ENCODE peak calls at places on chromosomes 4 and X, in nine cellular contexts. Z is HCT116; T is NCI-H446; K is LHCN-M2; P is activated CD8-positive, alpha-beta memory T cell treated with anti-CD3 and anti-CD28 coated beads for 1 hour; F is stomach; H is upper lobe of right lung; B is T47D; X is BJ. N is an unnamed sample.

GRCh38 chr4:82913305-82913704 is 12.8 kb downstream of the THAP9 start:
- DNase-seq in Z (no peak), T (no peak), K (no peak), P (no peak), F (no peak), H (no peak), B (no peak), X (no peak), N (no peak)

GRCh38 chr4:62014982-62015739 is 815.0 kb downstream of the ADGRL3 start:
- DNase-seq in Z (no peak), T (no peak), K (no peak), P (no peak), F (no peak), H (no peak), B (no peak), X (no peak), N (no peak)

GRCh38 chr4:88999392-88999791 is 57.6 kb downstream of the FAM13A start:
- DNase-seq in Z (no peak), T (no peak), K (no peak), P (no peak), F (no peak), H (no peak), B (no peak), X (no peak), N (no peak)

GRCh38 chr4:166091146-166091545 is 218.1 kb downstream of the TLL1 start:
- DNase-seq in Z (no peak), T (no peak), K (no peak), P (no peak), F (no peak), H (no peak), B (no peak), X (no peak), N (no peak)

GRCh38 chr4:21765810-21766407 is 182.7 kb downstream of the KCNIP4 start:
- DNase-seq in Z (peak), T (no peak), K (peak), P (no peak), F (peak), H (no peak), B (peak), X (no peak), N (no peak)

GRCh38 chrX:36897690-36898089 is 110.5 kb upstream of the FAM47C start:
- DNase-seq in Z (no peak), T (no peak), K (no peak), P (no peak), F (no peak), H (no peak), B (no peak), X (no peak), N (no peak)

GRCh38 chr4:40576651-40577480 is 52.8 kb downstream of the RBM47 start:
- DNase-seq in Z (peak), T (no peak), K (peak), P (no peak), F (peak), H (peak), B (peak), X (peak), N (no peak)

GRCh38 chr4:106450249-106450648 is 81.7 kb upstream of the GIMD1 start:
- DNase-seq in Z (no peak), T (no peak), K (no peak), P (no peak), F (no peak), H (no peak), B (no peak), X (no peak), N (no peak)

GRCh38 chrX:146278381-146278780 is 460.8 kb downstream of the SLITRK2 start:
- DNase-seq in Z (no peak), T (no peak), K (no peak), P (no peak), F (no peak), H (no peak), B (no peak), X (no peak), N (no peak)

GRCh38 chrX:123189318-123189717 is 5.2 kb downstream of the GRIA3 start:
- DNase-seq in Z (no peak), T (no peak), K (no peak), P (no peak), F (no peak), H (no peak), B (no peak), X (no peak), N (no peak)

GRCh38 chr4:125727931-125728330 is 413.2 kb downstream of the FAT4 start:
- DNase-seq in Z (no peak), T (no peak), K (no peak), P (no peak), F (no peak), H (no peak), B (no peak), X (no peak), N (no peak)

GRCh38 chr4:36064147-36064546 is 180.2 kb downstream of the ARAP2 start:
- DNase-seq in Z (no peak), T (no peak), K (no peak), P (no peak), F (no peak), H (no peak), B (no peak), X (no peak), N (no peak)

GRCh38 chr4:101806914-101807313 is 16.4 kb downstream of the BANK1 start:
- DNase-seq in Z (no peak), T (peak), K (peak), P (no peak), F (no peak), H (no peak), B (no peak), X (no peak), N (no peak)

GRCh38 chrX:24242649-24243556 is 71.0 kb downstream of the SUPT20HL2 start:
- DNase-seq in Z (no peak), T (no peak), K (peak), P (no peak), F (peak), H (no peak), B (no peak), X (peak), N (no peak)